ENCODE peak calls at places on chromosomes 3 and 15, in nine cellular contexts. P is OCI-LY7, O is HFF-Myc, A is dorsolateral prefrontal cortex, B is GM23338, Q is ascending aorta, M is neural crest cell, F is coronary artery, G is choroid plexus epithelial cell. V is an unnamed sample.

GRCh38 chr3:50122661-50123391 is 32.3 kb upstream of the SEMA3F start:
- DNase-seq in F (no peak), O (no peak), B (no peak), P (no peak), A (no peak), Q (no peak), G (no peak), M (no peak), V (no peak)

GRCh38 chr15:67413770-67414429 is 107.0 kb upstream of the C15orf61 start:
- DNase-seq in A (no peak), B (no peak), F (no peak), O (peak), P (no peak), M (no peak), G (peak), Q (no peak), V (no peak)

GRCh38 chr3:15982667-15983145 is 184.9 kb upstream of the ANKRD28 start:
- DNase-seq in F (no peak), P (no peak), Q (no peak), A (peak), B (no peak), M (no peak), O (peak), G (peak), V (no peak)

GRCh38 chr3:124779751-124780191 is 49.5 kb downstream of the UMPS start:
- DNase-seq in O (no peak), M (no peak), A (no peak), P (no peak), G (no peak), B (no peak), F (no peak), Q (no peak), V (no peak)

GRCh38 chr3:98986073-98986472 is 84.6 kb upstream of the DCBLD2 start:
- DNase-seq in B (peak), G (peak), P (peak), F (no peak), M (peak), A (no peak), Q (no peak), O (peak), V (peak)

GRCh38 chr15:44009056-44009455 is 182.3 kb downstream of the WDR76 start:
- DNase-seq in O (no peak), M (no peak), P (no peak), G (peak), B (no peak), Q (no peak), F (no peak), A (no peak), V (no peak)

GRCh38 chr3:89289791-89290190 is 182.4 kb downstream of the EPHA3 start:
- DNase-seq in O (no peak), P (no peak), Q (no peak), G (no peak), A (no peak), M (no peak), B (no peak), F (no peak), V (no peak)

GRCh38 chr15:79431636-79432344 is at the start of gene MINAR1:
- DNase-seq in P (no peak), G (peak), M (peak), A (peak), B (peak), F (no peak), O (no peak), Q (no peak), V (peak)

GRCh38 chr3:149532463-149533180 is 58.1 kb downstream of the TM4SF4 start:
- DNase-seq in Q (no peak), M (no peak), F (no peak), B (no peak), G (no peak), P (no peak), A (no peak), O (no peak), V (no peak)

GRCh38 chr15:42144841-42145375 is 11.5 kb downstream of the PLA2G4F start:
- DNase-seq in B (no peak), F (peak), P (no peak), G (no peak), Q (no peak), O (no peak), A (no peak), M (no peak), V (no peak)

GRCh38 chr15:77837649-77838025 is 204.9 kb upstream of the LINGO1 start:
- DNase-seq in P (no peak), B (no peak), A (no peak), Q (no peak), O (no peak), M (no peak), G (no peak), F (no peak), V (no peak)

GRCh38 chr15:101723874-101724674 is at the start of gene TARS3:
- DNase-seq in P (peak), M (peak), O (peak), G (peak), B (peak), A (peak), F (peak), Q (peak), V (peak)
- TF ChIP-seq CTCF in P (peak), M (peak), O (no peak), G (no peak), B (no peak), A (no peak), F (peak), Q (peak), V (no peak)

DNA sequence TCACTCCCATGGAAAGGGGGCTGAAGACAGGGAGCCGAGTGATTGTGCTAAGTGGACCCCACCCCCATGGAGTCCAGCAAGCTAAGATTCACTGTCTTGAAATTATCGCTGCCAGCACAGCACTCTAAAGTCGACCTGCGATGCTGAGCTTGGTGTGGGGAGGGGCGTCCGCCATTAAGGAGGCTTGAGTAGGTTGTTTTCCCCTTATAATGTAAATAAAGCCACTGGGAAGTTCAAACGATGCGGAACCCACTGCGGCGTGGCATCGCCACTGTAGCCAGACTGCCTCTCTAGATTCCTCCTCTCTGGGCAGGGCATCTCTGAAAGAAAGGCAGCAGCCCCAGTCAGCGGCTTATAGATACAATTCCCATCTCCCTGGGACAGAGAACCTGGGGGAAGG is 10.9 kb upstream of the SRGAP3 start:
- DNase-seq in F (no peak), M (no peak), P (no peak), Q (no peak), O (no peak), G (no peak), B (peak), A (no peak), V (no peak)
- TF ChIP-seq CTCF in F (no peak), M (no peak), P (no peak), Q (no peak), O (no peak), G (no peak), B (no peak), A (no peak), V (no peak)

DNA sequence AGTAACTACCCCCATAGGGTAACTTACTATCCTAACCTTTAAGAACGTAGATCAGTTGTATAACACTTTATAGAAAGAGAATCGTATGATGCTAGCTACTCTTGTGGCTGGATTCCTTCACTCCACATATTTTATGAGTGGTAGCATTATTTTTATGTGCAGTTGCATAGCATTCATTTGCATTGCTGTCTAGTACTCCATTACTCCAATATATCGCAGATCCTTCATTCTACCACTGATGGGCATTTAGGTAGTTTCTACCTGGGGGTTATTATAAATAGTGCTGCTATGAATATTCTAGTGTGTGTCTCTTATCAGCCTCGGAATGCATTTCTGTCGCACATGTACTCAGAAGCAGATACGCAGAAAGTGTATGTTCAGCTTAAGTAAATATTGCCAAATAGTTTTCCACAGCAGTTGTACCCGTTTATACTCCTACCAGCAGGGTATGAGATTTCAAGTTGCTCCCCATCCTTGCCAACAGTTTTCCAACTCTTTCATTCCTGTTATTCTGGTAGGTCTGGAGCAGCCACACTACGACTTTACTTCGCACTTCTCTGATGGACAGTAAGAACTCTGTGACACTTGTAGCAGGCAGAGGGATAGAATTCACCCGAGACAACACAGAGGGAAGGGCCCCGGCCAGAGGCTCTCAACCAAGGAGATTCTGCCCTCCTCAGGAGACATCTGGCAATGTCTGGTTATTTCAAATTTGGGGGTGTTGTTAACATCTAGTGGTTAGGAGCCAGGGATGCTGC is 9.8 kb upstream of the VGLL4 start:
- DNase-seq in A (no peak), G (no peak), M (no peak), P (no peak), B (peak), Q (no peak), O (no peak), F (no peak), V (no peak)
- TF ChIP-seq CTCF in A (no peak), G (peak), M (peak), P (peak), B (peak), Q (peak), O (no peak), F (no peak), V (no peak)

GRCh38 chr3:136817448-136817847 is 1.5 kb upstream of the SLC35G2 start:
- DNase-seq in Q (no peak), P (no peak), G (no peak), B (no peak), M (no peak), O (no peak), F (no peak), A (no peak), V (no peak)

GRCh38 chr3:136818191-136818850 is 605 bp upstream of the SLC35G2 start:
- DNase-seq in O (peak), Q (peak), B (peak), F (peak), M (no peak), G (peak), A (peak), P (peak), V (peak)

GRCh38 chr3:136819784-136820640 is 1.1 kb downstream of the SLC35G2 start:
- DNase-seq in A (peak), O (no peak), Q (no peak), P (no peak), B (peak), M (peak), F (peak), G (peak), V (peak)

GRCh38 chr3:136818851-136819783 is at the start of gene SLC35G2:
- DNase-seq in B (peak), M (peak), A (peak), P (peak), G (peak), O (no peak), Q (peak), F (peak), V (peak)
- TF ChIP-seq CTCF in B (no peak), M (no peak), A (no peak), P (no peak), G (peak), O (no peak), Q (peak), F (no peak), V (no peak)

DNA sequence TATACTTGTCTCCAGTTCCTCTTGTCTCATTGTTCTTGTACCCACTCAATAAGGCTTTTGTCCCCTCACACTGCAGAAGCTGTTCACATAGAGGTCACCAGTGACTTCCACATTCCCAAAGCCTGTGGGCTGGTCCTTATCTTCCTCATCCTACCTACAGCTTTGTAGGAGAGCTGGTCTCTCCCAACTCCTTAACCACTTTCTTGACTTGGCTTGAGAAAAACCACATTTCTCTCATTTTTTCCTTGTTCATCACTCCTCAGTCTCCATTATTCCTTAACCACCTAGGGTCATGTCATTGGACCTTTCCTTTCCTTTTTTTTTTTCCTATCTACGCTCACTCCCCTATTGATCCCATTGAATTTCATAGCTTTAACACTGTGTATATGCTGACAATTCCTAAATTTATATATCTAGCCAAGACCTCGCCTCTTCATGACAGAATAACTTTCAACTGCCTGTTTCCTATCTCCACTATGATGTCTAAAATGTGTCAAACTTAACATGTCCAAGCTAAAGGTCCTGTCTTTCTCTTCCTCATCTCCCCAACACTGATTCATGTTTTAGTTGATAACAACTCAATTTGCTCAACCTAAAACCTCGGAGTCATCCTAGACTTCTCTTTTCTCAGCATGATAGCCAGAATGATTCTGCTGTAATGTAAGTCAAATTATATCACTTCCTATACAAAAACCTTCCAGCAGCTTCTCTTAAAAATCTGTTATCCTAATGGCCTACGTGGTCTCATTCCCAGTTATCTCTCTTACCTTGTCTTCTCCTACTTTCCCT is 49.5 kb downstream of the CEP63 start:
- DNase-seq in Q (no peak), G (no peak), F (no peak), P (no peak), O (no peak), B (no peak), A (no peak), M (no peak), V (no peak)
- TF ChIP-seq CTCF in Q (no peak), G (no peak), F (no peak), P (no peak), O (no peak), B (no peak), A (no peak), M (no peak), V (no peak)